ENCODE peak calls at places on chromosomes 2 and 18, in four cellular contexts. One of them, this sample, is unnamed.

GRCh38 chr2:128685841-128686497 is 367.3 kb upstream of the HS6ST1 start:
- DNase-seq in K562: no peak
- DNase-seq in GM12878: no peak
- DNase-seq in H1: no peak
- DNase-seq in this sample: no peak

GRCh38 chr2:231393149-231394131 is 2.1 kb upstream of the B3GNT7 start:
- DNase-seq in K562: no peak
- DNase-seq in H1: no peak
- DNase-seq in GM12878: peak; percentile 67
- DNase-seq in this sample: peak; percentile 47

GRCh38 chr2:62175728-62176127 is 20.2 kb upstream of the B3GNT2 start:
- DNase-seq in K562: no peak
- DNase-seq in GM12878: no peak
- DNase-seq in H1: no peak
- DNase-seq in this sample: no peak

GRCh38 chr18:39842042-39842791 is 2112.8 kb upstream of the PIK3C3 start:
- DNase-seq in H1: no peak
- DNase-seq in GM12878: no peak
- DNase-seq in K562: no peak
- DNase-seq in this sample: no peak

GRCh38 chr18:8938817-8939216 is 163.7 kb upstream of the NDUFV2 start:
- DNase-seq in H1: no peak
- DNase-seq in GM12878: no peak
- DNase-seq in K562: peak; percentile 61
- DNase-seq in this sample: no peak

GRCh38 chr2:6231166-6231565 is 539.0 kb downstream of the SOX11 start:
- DNase-seq in H1: no peak
- DNase-seq in K562: no peak
- DNase-seq in GM12878: no peak
- DNase-seq in this sample: no peak

GRCh38 chr2:10167316-10167715 is 44.8 kb downstream of the RRM2 start:
- DNase-seq in H1: no peak
- DNase-seq in K562: no peak
- DNase-seq in GM12878: no peak
- DNase-seq in this sample: no peak

GRCh38 chr2:50395510-50396300 is 636.2 kb downstream of the NRXN1 start:
- DNase-seq in GM12878: no peak
- DNase-seq in H1: no peak
- DNase-seq in K562: no peak
- DNase-seq in this sample: no peak

GRCh38 chr18:45951021-45951714 is 16.0 kb downstream of the EPG5 start:
- DNase-seq in K562: no peak
- DNase-seq in GM12878: no peak
- DNase-seq in H1: no peak
- DNase-seq in this sample: no peak

GRCh38 chr2:99159594-99159993 is 4.8 kb downstream of the LIPT1 start:
- DNase-seq in GM12878: no peak
- DNase-seq in K562: no peak
- DNase-seq in H1: no peak
- DNase-seq in this sample: no peak

GRCh38 chr2:54709341-54709809 is 14.1 kb upstream of the EML6 start:
- DNase-seq in H1: no peak
- DNase-seq in K562: no peak
- DNase-seq in GM12878: no peak
- DNase-seq in this sample: no peak

GRCh38 chr2:92072461-92073035 is 2798.7 kb upstream of the TEKT4 start:
- DNase-seq in K562: no peak
- DNase-seq in GM12878: no peak
- DNase-seq in H1: no peak
- DNase-seq in this sample: no peak
- TF ChIP-seq ZNF274 in K562: no peak
- TF ChIP-seq ZNF274 in GM12878: no peak
- TF ChIP-seq ZNF274 in H1: no peak
- TF ChIP-seq ZNF274 in this sample: no peak

GRCh38 chr2:131042161-131042775 is 51.0 kb downstream of the FAM168B start:
- DNase-seq in K562: peak; percentile 22
- DNase-seq in H1: no peak
- DNase-seq in GM12878: no peak
- DNase-seq in this sample: no peak
- TF ChIP-seq YY1 in K562: no peak
- TF ChIP-seq YY1 in H1: no peak
- TF ChIP-seq YY1 in GM12878: no peak
- TF ChIP-seq YY1 in this sample: no peak

GRCh38 chr18:48927286-48928080 is 23.3 kb downstream of the SMAD7 start:
- DNase-seq in GM12878: no peak
- DNase-seq in K562: no peak
- DNase-seq in H1: no peak
- DNase-seq in this sample: no peak
- TF ChIP-seq TAF1 in GM12878: no peak
- TF ChIP-seq TAF1 in K562: no peak
- TF ChIP-seq TAF1 in H1: no peak
- TF ChIP-seq TAF1 in this sample: no peak

GRCh38 chr18:10301831-10302483 is 152.5 kb upstream of the APCDD1 start:
- DNase-seq in GM12878: no peak
- DNase-seq in H1: no peak
- DNase-seq in K562: no peak
- DNase-seq in this sample: no peak
- TF ChIP-seq ZNF274 in GM12878: no peak
- TF ChIP-seq ZNF274 in H1: no peak
- TF ChIP-seq ZNF274 in K562: no peak
- TF ChIP-seq ZNF274 in this sample: no peak

DNA sequence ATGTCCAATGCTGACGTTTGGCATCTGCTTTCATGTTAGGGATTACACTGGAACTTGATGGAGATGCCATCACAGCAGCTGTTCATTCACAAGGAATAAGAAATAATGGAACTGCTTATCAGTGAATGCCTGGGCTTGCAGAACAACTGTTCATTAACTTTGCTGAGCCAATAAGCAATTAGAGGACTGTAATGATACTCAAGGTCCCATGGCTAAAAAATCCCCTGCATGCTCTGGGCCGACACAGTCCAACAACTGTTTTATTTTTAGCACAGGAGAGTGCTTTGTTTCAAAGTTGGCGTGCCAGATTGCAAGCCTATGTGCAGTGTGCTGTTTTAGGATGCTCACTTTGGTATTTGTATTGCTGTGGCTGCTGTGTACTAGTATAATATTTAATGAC is 408.0 kb upstream of the RGPD4 start:
- DNase-seq in K562: no peak
- DNase-seq in GM12878: no peak
- DNase-seq in H1: no peak
- DNase-seq in this sample: no peak
- TF ChIP-seq YY1 in K562: no peak
- TF ChIP-seq YY1 in GM12878: no peak
- TF ChIP-seq YY1 in H1: no peak
- TF ChIP-seq YY1 in this sample: no peak

DNA sequence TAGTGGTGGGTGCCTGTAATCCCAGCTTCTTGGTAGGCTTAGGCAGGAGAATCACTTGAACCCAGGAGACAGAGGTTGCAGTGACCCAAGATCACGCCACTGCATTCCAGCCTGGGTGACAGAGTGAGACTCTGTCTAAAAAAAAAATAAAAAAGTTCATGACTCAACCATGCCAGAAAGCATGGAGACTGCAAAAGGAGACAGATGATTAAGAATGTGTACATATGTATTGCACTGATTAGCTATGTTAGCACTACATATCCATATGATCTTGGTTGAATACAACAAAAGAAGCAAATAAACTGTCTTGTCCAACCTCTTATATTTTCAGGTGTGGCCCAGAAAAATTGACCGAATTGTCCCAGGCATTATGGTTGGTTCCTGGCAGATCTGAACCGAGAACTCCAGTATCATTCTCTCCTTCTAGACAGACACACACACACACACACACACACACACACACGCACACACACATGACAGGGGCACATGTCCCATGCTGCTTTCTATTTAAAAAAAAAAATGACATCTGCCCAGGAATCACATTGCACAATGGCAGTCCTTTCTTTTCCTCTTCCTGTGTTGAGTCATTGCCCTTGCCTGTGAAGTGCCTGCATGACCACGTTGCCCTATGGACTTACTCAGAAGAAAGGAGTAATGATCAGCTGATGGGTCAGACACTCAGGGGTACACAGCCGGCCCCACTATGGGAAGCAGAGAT is 65.6 kb downstream of the MYCN start:
- DNase-seq in K562: no peak
- DNase-seq in GM12878: no peak
- DNase-seq in H1: no peak
- DNase-seq in this sample: peak; percentile 73
- TF ChIP-seq TAF1 in K562: no peak
- TF ChIP-seq TAF1 in GM12878: no peak
- TF ChIP-seq TAF1 in H1: no peak
- TF ChIP-seq TAF1 in this sample: no peak

GRCh38 chr2:236748385-236748784 is 178.8 kb downstream of the ACKR3 start:
- DNase-seq in K562: no peak
- DNase-seq in H1: no peak
- DNase-seq in GM12878: no peak
- DNase-seq in this sample: no peak
- TF ChIP-seq ZNF274 in K562: no peak
- TF ChIP-seq ZNF274 in H1: no peak
- TF ChIP-seq ZNF274 in GM12878: no peak
- TF ChIP-seq ZNF274 in this sample: no peak

DNA sequence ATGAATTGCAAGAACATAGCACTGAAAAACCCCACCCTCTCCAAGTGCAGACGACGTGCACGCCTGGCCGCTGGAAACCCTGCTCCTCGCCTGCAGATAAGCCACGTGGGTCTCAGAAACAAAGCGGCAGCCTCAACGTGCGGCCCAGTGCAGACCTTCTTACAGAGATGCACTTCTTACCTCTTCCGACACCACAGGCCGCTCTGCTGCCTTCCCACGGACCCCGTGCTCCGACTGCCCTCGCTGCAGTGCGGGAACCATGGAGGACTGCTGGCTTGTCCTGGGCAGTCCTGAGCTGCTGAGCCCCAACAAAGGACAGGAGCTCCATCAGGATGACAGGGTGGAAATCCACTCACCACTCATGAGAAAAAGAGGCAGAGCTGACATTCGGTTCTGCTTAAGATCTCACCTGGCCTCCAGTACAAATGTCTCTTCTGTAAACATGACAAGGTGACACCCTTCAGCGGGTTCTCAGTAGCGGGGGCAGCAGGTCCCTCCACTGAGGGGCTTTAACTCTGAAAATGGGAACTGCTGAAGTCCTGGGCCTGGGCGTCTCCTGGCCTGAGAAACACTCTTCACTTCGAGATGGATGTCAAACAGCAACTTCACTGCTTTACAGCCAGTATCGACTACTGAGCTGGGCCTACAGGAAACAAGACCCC is 6.2 kb downstream of the COPS9 start:
- DNase-seq in K562: no peak
- DNase-seq in GM12878: no peak
- DNase-seq in H1: no peak
- DNase-seq in this sample: no peak
- TF ChIP-seq YY1 in K562: no peak
- TF ChIP-seq YY1 in GM12878: no peak
- TF ChIP-seq YY1 in H1: no peak
- TF ChIP-seq YY1 in this sample: no peak

GRCh38 chr18:48815581-48816324 is 135.0 kb downstream of the SMAD7 start:
- DNase-seq in H1: no peak
- DNase-seq in K562: no peak
- DNase-seq in GM12878: no peak
- DNase-seq in this sample: no peak
- TF ChIP-seq TAF1 in H1: no peak
- TF ChIP-seq TAF1 in K562: no peak
- TF ChIP-seq TAF1 in GM12878: no peak
- TF ChIP-seq TAF1 in this sample: no peak